ENCODE peak calls at places on chromosomes 16 and 17, in ten cellular contexts. I is Right ventricle myocardium superior; L is stimulated activated CD8-positive, alpha-beta memory T cell treated with anti-CD3 and anti-CD28 coated beads, Interleukin-7, amount 100 ng/mL, for 1 hour; A is breast epithelium; U is retinal pigment epithelial cell; X is sciatic nerve; F is choroid plexus epithelial cell; Q is NCI-H1092 treated with DMSO at 0.1 percent for 48 hours; M is activated naive CD8-positive, alpha-beta T cell treated with anti-CD3 and anti-CD28 coated beads, Interleukin-2, amount 50 U/mL, for 24 hours; T is adrenal gland. W is an unnamed sample.

GRCh38 chr17:36482611-36483504 is 3.6 kb upstream of the ZNHIT3 start:
- DNase-seq in U (no peak), T (peak), Q (peak), F (peak), L (peak), A (peak), X (peak), I (peak), M (peak), W (peak)

GRCh38 chr16:88469615-88470395 is 16.7 kb downstream of the ZFPM1 start:
- DNase-seq in T (no peak), L (no peak), I (no peak), U (no peak), M (peak), X (no peak), A (no peak), Q (no peak), F (no peak), W (no peak)

GRCh38 chr17:29577009-29577777 is 8.7 kb downstream of the TP53I13 start:
- DNase-seq in U (no peak), F (no peak), T (no peak), I (no peak), L (no peak), Q (no peak), X (no peak), A (no peak), M (no peak), W (no peak)

GRCh38 chr16:85749686-85750020 is 1.2 kb downstream of the C16orf74 start:
- DNase-seq in L (no peak), M (no peak), X (no peak), T (no peak), U (no peak), I (no peak), F (no peak), Q (no peak), A (no peak), W (no peak)

GRCh38 chr16:30088237-30088831 is 3.4 kb downstream of the TBX6 start:
- DNase-seq in A (no peak), X (no peak), U (no peak), T (no peak), M (no peak), L (no peak), F (no peak), Q (no peak), I (no peak), W (no peak)

GRCh38 chr16:89135166-89135565 is 36.4 kb upstream of the CDH15 start:
- DNase-seq in F (no peak), X (no peak), T (no peak), A (no peak), I (peak), U (no peak), Q (no peak), M (no peak), L (no peak), W (no peak)

GRCh38 chr17:74738051-74738996 is 1.3 kb downstream of the RAB37 start:
- DNase-seq in L (peak), M (peak), X (no peak), F (no peak), A (no peak), T (no peak), U (no peak), I (peak), Q (no peak), W (no peak)

GRCh38 chr17:32529604-32530003 is 42.8 kb downstream of the CDK5R1 start:
- DNase-seq in T (no peak), U (no peak), L (no peak), X (no peak), M (no peak), I (no peak), Q (peak), F (peak), A (no peak), W (peak)

W was measured in EH.